ENCODE peak calls at places on chromosomes 5 and 9, in five cellular contexts. R is hepatocyte; F is Peyer's patch; V is trophoblast cell; H is CD8-positive, alpha-beta memory T cell. D is an unnamed sample.
A peak's percentile ranks its signal among the peaks of the same experiment; 100 is the strongest.

GRCh38 chr9:130149654-130150286 is 22.4 kb upstream of the NCS1 start:
- DNase-seq in R (no peak), F (no peak), V (peak; percentile 42), H (no peak), D (no peak)

GRCh38 chr5:159456722-159457462 is 126.6 kb upstream of the IL12B start:
- DNase-seq in R (no peak), F (no peak), V (peak; percentile 18), H (no peak), D (no peak)

GRCh38 chr9:129889936-129890717 is 54.9 kb downstream of the USP20 start:
- DNase-seq in R (no peak), F (peak; percentile 80), V (no peak), H (peak; percentile 67), D (peak; percentile 66)

GRCh38 chr9:136055715-136056545 is 39.2 kb downstream of the NACC2 start:
- DNase-seq in R (no peak), F (peak; percentile 45), V (no peak), H (no peak), D (no peak)

GRCh38 chr9:79674052-79674777 is 102.5 kb downstream of the TLE4 start:
- DNase-seq in R (no peak), F (no peak), V (no peak), H (no peak), D (no peak)

GRCh38 chr9:90926920-90927319 is 125.3 kb downstream of the SYK start:
- DNase-seq in R (no peak), F (no peak), V (peak; percentile 18), H (no peak), D (no peak)

GRCh38 chr5:142674438-142675210 is 11.3 kb downstream of the FGF1 start:
- DNase-seq in R (no peak), F (no peak), V (no peak), H (no peak), D (no peak)

GRCh38 chr5:27038476-27038875 is at the start of gene CDH9:
- DNase-seq in R (no peak), F (no peak), V (no peak), H (no peak), D (no peak)

GRCh38 chr9:93097496-93098205 is 1.6 kb downstream of the CARD19 start:
- DNase-seq in R (no peak), F (no peak), V (no peak), H (no peak), D (peak; percentile 74)

GRCh38 chr5:68467791-68468190 is 252.2 kb downstream of the PIK3R1 start:
- DNase-seq in R (peak; percentile 8), F (peak; percentile 63), V (no peak), H (no peak), D (peak; percentile 78)

GRCh38 chr9:136399176-136400037 is 563 bp downstream of the SNAPC4 start:
- DNase-seq in R (peak; percentile 67), F (no peak), V (peak; percentile 32), H (peak; percentile 30), D (peak; percentile 46)

GRCh38 chr5:148559461-148559860 is 94.9 kb downstream of the HTR4 start:
- DNase-seq in R (no peak), F (peak; percentile 46), V (no peak), H (no peak), D (peak; percentile 40)

GRCh38 chr5:55232985-55233928 is at the start of gene CCNO:
- DNase-seq in R (peak; percentile 80), F (peak; percentile 76), V (peak; percentile 85), H (peak; percentile 46), D (peak; percentile 61)

GRCh38 chr5:151574597-151574996 is 16.5 kb downstream of the FAT2 start:
- DNase-seq in R (no peak), F (no peak), V (no peak), H (no peak), D (no peak)

GRCh38 chr5:134575316-134575715 is 49.8 kb downstream of the JADE2 start:
- DNase-seq in R (no peak), F (no peak), V (no peak), H (no peak), D (no peak)

GRCh38 chr5:167049043-167049663 is 1242.3 kb upstream of the WWC1 start:
- DNase-seq in R (peak; percentile 74), F (peak; percentile 75), V (peak; percentile 31), H (no peak), D (peak; percentile 55)

GRCh38 chr5:155833282-155833681 is 493.7 kb upstream of the SGCD start:
- DNase-seq in R (no peak), F (no peak), V (no peak), H (no peak), D (no peak)

GRCh38 chr9:89576404-89576824 is 28.4 kb upstream of the GADD45G start:
- DNase-seq in R (peak; percentile 51), F (no peak), V (peak; percentile 65), H (peak; percentile 23), D (peak; percentile 25)

GRCh38 chr5:10536931-10537579 is 26.8 kb upstream of the ANKRD33B start:
- DNase-seq in R (no peak), F (no peak), V (no peak), H (no peak), D (no peak)

GRCh38 chr9:15889555-15889954 is 336.7 kb downstream of the CCDC171 start:
- DNase-seq in R (peak; percentile 7), F (no peak), V (peak; percentile 94), H (no peak), D (no peak)

GRCh38 chr5:111385970-111386831 is 126.1 kb downstream of the STARD4 start:
- DNase-seq in R (no peak), F (no peak), V (no peak), H (no peak), D (no peak)

GRCh38 chr5:32076699-32077695 is 97.1 kb downstream of the GOLPH3 start:
- DNase-seq in R (peak; percentile 66), F (no peak), V (peak; percentile 75), H (no peak), D (peak; percentile 22)

GRCh38 chr5:156670615-156671014 is 179.5 kb upstream of the PPP1R2B start:
- DNase-seq in R (no peak), F (no peak), V (no peak), H (no peak), D (no peak)

GRCh38 chr5:35853652-35854051 is 3.0 kb upstream of the IL7R start:
- DNase-seq in R (no peak), F (peak; percentile 77), V (peak; percentile 31), H (peak; percentile 81), D (peak; percentile 47)

GRCh38 chr9:12699529-12699928 is 6.3 kb downstream of the TYRP1 start:
- DNase-seq in R (no peak), F (no peak), V (no peak), H (no peak), D (no peak)

GRCh38 chr9:130034570-130034969 is 8.4 kb downstream of the FNBP1 start:
- DNase-seq in R (no peak), F (no peak), V (peak; percentile 62), H (no peak), D (no peak)

GRCh38 chr5:545641-546375 is 21.6 kb upstream of the SLC9A3 start:
- DNase-seq in R (no peak), F (peak; percentile 44), V (no peak), H (no peak), D (no peak)

GRCh38 chr5:180034564-180034963 is 37.0 kb downstream of the RNF130 start:
- DNase-seq in R (no peak), F (no peak), V (peak; percentile 5), H (no peak), D (no peak)

GRCh38 chr9:68705636-68706578 is 867 bp downstream of the PIP5K1B start:
- DNase-seq in R (peak; percentile 12), F (peak; percentile 66), V (no peak), H (no peak), D (peak; percentile 59)

GRCh38 chr9:10674586-10674985 is 61.8 kb upstream of the PTPRD start:
- DNase-seq in R (no peak), F (no peak), V (no peak), H (no peak), D (no peak)

GRCh38 chr5:147398860-147399259 is 111.0 kb downstream of the DPYSL3 start:
- DNase-seq in R (no peak), F (no peak), V (no peak), H (no peak), D (no peak)

GRCh38 chr9:133718533-133719315 is 19.4 kb downstream of the SARDH start:
- DNase-seq in R (no peak), F (no peak), V (no peak), H (no peak), D (no peak)

GRCh38 chr5:74386571-74387334 is 253.8 kb downstream of the ENC1 start:
- DNase-seq in R (no peak), F (no peak), V (peak; percentile 80), H (no peak), D (no peak)

DNA sequence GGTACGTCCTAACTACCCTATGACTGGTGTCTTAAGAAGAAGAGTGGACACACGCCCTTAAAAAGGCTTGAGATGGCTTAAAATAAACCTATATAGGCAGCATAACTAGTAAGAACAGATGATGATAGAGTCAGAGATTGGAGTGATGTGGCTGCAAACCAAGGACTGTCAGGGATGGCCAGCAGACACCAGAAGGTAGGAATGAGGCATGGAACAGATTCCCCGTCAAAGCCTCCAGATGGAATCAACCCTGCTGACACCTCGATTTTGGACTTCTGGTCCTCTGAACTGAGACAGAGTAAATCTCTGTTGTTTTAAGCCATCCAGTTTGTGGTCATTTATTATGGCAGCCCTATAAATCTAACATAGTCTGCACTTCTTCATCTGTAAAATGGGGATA is 7.4 kb downstream of the TMOD1 start:
- DNase-seq in R (no peak), F (no peak), V (no peak), H (no peak), D (no peak)
- H3K4me1 ChIP-seq in R (no peaks in the 10 kb centered on the region), F (no peaks in the 10 kb centered on the region), V (no peaks in the 10 kb centered on the region), H (no peaks in the 10 kb centered on the region), D (no peaks in the 10 kb centered on the region)

GRCh38 chr5:177453852-177454396 is 7.3 kb downstream of the PRR7 start:
- DNase-seq in R (peak; percentile 61), F (peak; percentile 69), V (no peak), H (no peak), D (no peak)
- H3K4me3 ChIP-seq in R (no peak overlapping the region), F (peak overlapping the region; percentile 92), V (peak overlapping the region; percentile 4), H (no peak overlapping the region), D (peak overlapping the region; percentile 40)

GRCh38 chr5:133030343-133031005 is 4.1 kb upstream of the ZCCHC10 start:
- DNase-seq in R (no peak), F (no peak), V (no peak), H (no peak), D (no peak)

GRCh38 chr5:133029321-133029720 is 3.0 kb upstream of the ZCCHC10 start:
- DNase-seq in R (no peak), F (no peak), V (peak; percentile 81), H (no peak), D (no peak)

GRCh38 chr5:133034064-133034463 is 7.7 kb upstream of the ZCCHC10 start:
- DNase-seq in R (no peak), F (no peak), V (no peak), H (no peak), D (no peak)

GRCh38 chr5:133032852-133033742 is 6.7 kb upstream of the ZCCHC10 start:
- DNase-seq in R (peak; percentile 23), F (peak; percentile 61), V (no peak), H (peak; percentile 25), D (peak; percentile 37)

DNA sequence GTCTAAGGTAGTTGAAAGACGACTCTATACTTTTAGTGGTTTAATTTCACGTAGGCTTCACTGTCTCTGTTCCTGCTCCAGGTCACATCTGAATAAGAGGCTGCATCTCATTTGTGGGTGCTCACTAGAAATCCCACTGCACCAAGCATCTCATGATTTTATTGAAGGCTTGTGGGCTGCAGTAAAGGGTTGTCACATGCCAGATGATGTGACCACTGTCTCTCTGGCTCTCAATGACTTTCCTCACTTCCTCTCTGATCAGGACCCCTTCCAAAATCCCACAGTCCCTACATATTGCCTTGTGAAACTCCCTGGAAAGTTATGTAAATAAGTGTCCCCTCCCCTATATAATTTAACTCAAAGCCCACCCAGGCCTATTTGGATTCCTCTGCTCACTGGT is 8.9 kb upstream of the ZCCHC10 start:
- DNase-seq in R (no peak), F (no peak), V (no peak), H (no peak), D (no peak)
- H3K4me1 ChIP-seq in R (peaks cover 11% of the 10 kb centered on the region), F (peaks cover 9% of the 10 kb centered on the region), V (peaks cover 4% of the 10 kb centered on the region), H (no peaks in the 10 kb centered on the region), D (no peaks in the 10 kb centered on the region)

GRCh38 chr5:71455427-71456361 is at the start of gene BDP1:
- DNase-seq in R (peak; percentile 96), F (peak; percentile 99), V (peak; percentile 99), H (peak; percentile 95), D (peak; percentile 94)
- H3K4me3 ChIP-seq in R (peak within 1 kb of the TSS; percentile 59), F (peak within 1 kb of the TSS; percentile 87), V (peak within 1 kb of the TSS; percentile 82), H (peak within 1 kb of the TSS; percentile 96), D (peak within 1 kb of the TSS; percentile 90)

D was measured in small intestine.